ENCODE peak calls at places on chromosomes 16 and 17, in four cellular contexts. A, X, L and V are unnamed samples.

GRCh38 chr17:19410875-19411291 is at the start of gene RNF112:
- DNase-seq in A (no peak), X (no peak), L (peak; percentile 53), V (no peak)

GRCh38 chr17:79985951-79986391 is 49.7 kb downstream of the TBC1D16 start:
- DNase-seq in A (no peak), X (no peak), L (no peak), V (no peak)

GRCh38 chr17:13587487-13588338 is 14.0 kb downstream of the HS3ST3A1 start:
- DNase-seq in A (no peak), X (no peak), L (peak; percentile 45), V (no peak)

GRCh38 chr17:7884581-7885356 is 3.8 kb upstream of the CHD3 start:
- DNase-seq in A (no peak), X (peak; percentile 38), L (peak; percentile 14), V (peak; percentile 90)

GRCh38 chr17:18129041-18129502 is 20.5 kb downstream of the MYO15A start:
- DNase-seq in A (peak; percentile 43), X (no peak), L (peak; percentile 47), V (peak; percentile 90)

GRCh38 chr16:10080031-10080772 is 102.0 kb downstream of the GRIN2A start:
- DNase-seq in A (no peak), X (no peak), L (peak; percentile 95), V (no peak)

GRCh38 chr16:71846443-71846842 is 667 bp downstream of the ATXN1L start:
- DNase-seq in A (peak; percentile 59), X (peak; percentile 6), L (peak; percentile 9), V (no peak)

GRCh38 chr16:73202176-73202729 is 154.3 kb upstream of the ZFHX3 start:
- DNase-seq in A (no peak), X (no peak), L (peak; percentile 95), V (no peak)

GRCh38 chr16:87464691-87465300 is 28.0 kb downstream of the ZCCHC14 start:
- DNase-seq in A (no peak), X (no peak), L (peak; percentile 84), V (peak; percentile 87)